ENCODE peak calls at places on chromosomes 16 and 17, in seven cellular contexts. One of them, this sample, is unnamed. For H3K9me3, the result is how much of the 10 kb centered on the place peaks cover.

GRCh38 chr16:51621610-51622009 is 470.5 kb upstream of the SALL1 start:
- DNase-seq in aorta: no peak
- DNase-seq in CD4-positive, alpha-beta memory T cell: no peak
- DNase-seq in heart right ventricle: no peak
- DNase-seq in OCI-LY7: no peak
- DNase-seq in NT2/D1: no peak
- DNase-seq in neural progenitor cell: no peak
- DNase-seq in this sample: no peak

GRCh38 chr17:20116683-20117309 is 107.6 kb downstream of the SPECC1 start:
- DNase-seq in NT2/D1: no peak
- DNase-seq in OCI-LY7: peak
- DNase-seq in heart right ventricle: no peak
- DNase-seq in aorta: no peak
- DNase-seq in CD4-positive, alpha-beta memory T cell: peak
- DNase-seq in neural progenitor cell: peak
- DNase-seq in this sample: peak

GRCh38 chr17:73476890-73477350 is 165.1 kb upstream of the CDC42EP4 start:
- DNase-seq in neural progenitor cell: no peak
- DNase-seq in OCI-LY7: no peak
- DNase-seq in CD4-positive, alpha-beta memory T cell: no peak
- DNase-seq in heart right ventricle: peak
- DNase-seq in NT2/D1: no peak
- DNase-seq in aorta: no peak
- DNase-seq in this sample: no peak

GRCh38 chr16:61148930-61149329 is 887.3 kb downstream of the CDH8 start:
- DNase-seq in neural progenitor cell: no peak
- DNase-seq in heart right ventricle: no peak
- DNase-seq in NT2/D1: no peak
- DNase-seq in OCI-LY7: peak
- DNase-seq in CD4-positive, alpha-beta memory T cell: no peak
- DNase-seq in aorta: no peak
- DNase-seq in this sample: no peak

GRCh38 chr17:81030726-81031570 is 4.0 kb upstream of the BAIAP2 start:
- DNase-seq in CD4-positive, alpha-beta memory T cell: no peak
- DNase-seq in neural progenitor cell: no peak
- DNase-seq in aorta: peak
- DNase-seq in NT2/D1: no peak
- DNase-seq in OCI-LY7: no peak
- DNase-seq in heart right ventricle: no peak
- DNase-seq in this sample: no peak

GRCh38 chr17:72560303-72561247 is 439.8 kb downstream of the SOX9 start:
- DNase-seq in CD4-positive, alpha-beta memory T cell: no peak
- DNase-seq in NT2/D1: no peak
- DNase-seq in OCI-LY7: peak
- DNase-seq in neural progenitor cell: peak
- DNase-seq in aorta: peak
- DNase-seq in heart right ventricle: no peak
- DNase-seq in this sample: peak

GRCh38 chr17:36755586-36755985 is 154.2 kb downstream of the MRM1 start:
- DNase-seq in OCI-LY7: peak
- DNase-seq in CD4-positive, alpha-beta memory T cell: no peak
- DNase-seq in neural progenitor cell: peak
- DNase-seq in NT2/D1: no peak
- DNase-seq in aorta: no peak
- DNase-seq in heart right ventricle: no peak
- DNase-seq in this sample: peak

GRCh38 chr17:45432405-45433113 is at the start of gene ARHGAP27:
- DNase-seq in aorta: peak
- DNase-seq in CD4-positive, alpha-beta memory T cell: no peak
- DNase-seq in neural progenitor cell: peak
- DNase-seq in OCI-LY7: peak
- DNase-seq in heart right ventricle: peak
- DNase-seq in NT2/D1: no peak
- DNase-seq in this sample: no peak

GRCh38 chr17:47201168-47201567 is 8.0 kb upstream of the MYL4 start:
- DNase-seq in heart right ventricle: no peak
- DNase-seq in NT2/D1: no peak
- DNase-seq in aorta: no peak
- DNase-seq in CD4-positive, alpha-beta memory T cell: no peak
- DNase-seq in OCI-LY7: no peak
- DNase-seq in neural progenitor cell: no peak
- DNase-seq in this sample: no peak

GRCh38 chr16:84482001-84482891 is 22.2 kb downstream of the MEAK7 start:
- DNase-seq in neural progenitor cell: no peak
- DNase-seq in heart right ventricle: no peak
- DNase-seq in OCI-LY7: no peak
- DNase-seq in NT2/D1: no peak
- DNase-seq in aorta: peak
- DNase-seq in CD4-positive, alpha-beta memory T cell: no peak
- DNase-seq in this sample: no peak

GRCh38 chr17:7922499-7923289 is 6.6 kb upstream of the RNF227 start:
- DNase-seq in neural progenitor cell: peak
- DNase-seq in OCI-LY7: no peak
- DNase-seq in heart right ventricle: peak
- DNase-seq in aorta: peak
- DNase-seq in CD4-positive, alpha-beta memory T cell: peak
- DNase-seq in NT2/D1: no peak
- DNase-seq in this sample: peak

GRCh38 chr17:18139949-18140348 is 31.4 kb downstream of the MYO15A start:
- DNase-seq in heart right ventricle: no peak
- DNase-seq in CD4-positive, alpha-beta memory T cell: no peak
- DNase-seq in NT2/D1: no peak
- DNase-seq in neural progenitor cell: peak
- DNase-seq in aorta: no peak
- DNase-seq in OCI-LY7: no peak
- DNase-seq in this sample: no peak

GRCh38 chr17:50533720-50534148 is 1.2 kb downstream of the EPN3 start:
- DNase-seq in aorta: no peak
- DNase-seq in CD4-positive, alpha-beta memory T cell: no peak
- DNase-seq in neural progenitor cell: no peak
- DNase-seq in heart right ventricle: peak
- DNase-seq in NT2/D1: no peak
- DNase-seq in OCI-LY7: no peak
- DNase-seq in this sample: no peak

GRCh38 chr17:68344701-68345136 is 53.4 kb downstream of the ARSG start:
- DNase-seq in CD4-positive, alpha-beta memory T cell: peak
- DNase-seq in NT2/D1: no peak
- DNase-seq in heart right ventricle: no peak
- DNase-seq in neural progenitor cell: peak
- DNase-seq in OCI-LY7: peak
- DNase-seq in aorta: no peak
- DNase-seq in this sample: peak

DNA sequence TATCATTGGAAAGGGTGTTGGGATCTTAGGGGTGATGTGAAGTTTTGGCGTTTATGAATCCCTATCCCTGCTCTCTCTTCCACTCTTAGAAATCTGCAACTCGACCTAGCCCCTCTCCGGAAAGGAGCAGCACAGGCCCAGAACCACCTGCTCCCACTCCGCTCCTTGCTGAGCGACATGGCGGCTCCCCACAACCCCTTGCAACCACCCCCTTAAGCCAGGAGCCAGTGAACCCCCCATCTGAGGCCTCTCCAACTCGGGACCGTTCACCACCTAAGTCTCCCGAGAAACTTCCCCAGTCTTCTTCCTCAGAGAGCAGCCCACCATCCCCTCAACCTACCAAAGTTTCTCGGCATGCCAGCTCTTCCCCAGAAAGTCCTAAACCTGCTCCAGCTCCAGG is 9.0 kb downstream of the SRRM2 start:
- DNase-seq in neural progenitor cell: no peak
- DNase-seq in heart right ventricle: no peak
- DNase-seq in aorta: peak
- DNase-seq in NT2/D1: no peak
- DNase-seq in CD4-positive, alpha-beta memory T cell: peak
- DNase-seq in OCI-LY7: no peak
- DNase-seq in this sample: no peak
- H3K9me3 ChIP-seq in neural progenitor cell: under half
- H3K9me3 ChIP-seq in heart right ventricle: under half
- H3K9me3 ChIP-seq in aorta: under half
- H3K9me3 ChIP-seq in NT2/D1: under half
- H3K9me3 ChIP-seq in CD4-positive, alpha-beta memory T cell: under half
- H3K9me3 ChIP-seq in OCI-LY7: under half
- H3K9me3 ChIP-seq in this sample: under half

DNA sequence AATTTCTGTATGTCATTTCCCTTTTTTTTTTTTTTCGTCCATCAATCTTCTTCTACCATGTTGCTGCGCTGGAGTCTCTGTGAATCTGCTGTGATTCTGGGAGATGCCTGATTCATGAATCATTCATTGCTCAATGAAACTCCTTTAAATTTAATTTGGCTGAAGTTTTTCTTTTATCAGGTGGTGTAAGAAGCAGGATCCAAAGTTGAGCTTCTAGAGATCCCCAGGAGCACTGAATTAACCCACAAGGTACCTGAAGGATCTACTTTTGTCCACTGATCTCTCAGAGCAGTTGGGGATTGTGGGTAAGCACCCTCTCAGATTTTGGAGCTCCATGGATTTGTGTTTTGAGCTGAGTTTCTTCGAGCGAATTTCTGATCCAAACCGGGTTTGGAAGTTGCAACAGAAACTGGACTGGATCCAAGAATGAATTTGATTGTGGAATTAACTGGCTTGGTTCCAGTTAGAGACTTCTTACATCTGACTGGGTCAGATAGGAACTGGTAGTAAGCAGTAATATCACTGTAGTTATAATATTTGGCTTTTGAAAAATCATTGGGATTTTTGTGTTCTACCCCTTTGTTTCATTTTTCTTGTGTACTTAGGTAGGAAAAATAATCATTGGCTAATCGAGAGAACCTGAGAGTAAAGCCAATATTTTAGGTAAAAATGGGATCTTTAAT is 447.8 kb upstream of the TOM1L1 start:
- DNase-seq in neural progenitor cell: no peak
- DNase-seq in aorta: no peak
- DNase-seq in NT2/D1: no peak
- DNase-seq in heart right ventricle: no peak
- DNase-seq in OCI-LY7: no peak
- DNase-seq in CD4-positive, alpha-beta memory T cell: no peak
- DNase-seq in this sample: no peak
- H3K9me3 ChIP-seq in neural progenitor cell: under half
- H3K9me3 ChIP-seq in aorta: under half
- H3K9me3 ChIP-seq in NT2/D1: half or more
- H3K9me3 ChIP-seq in heart right ventricle: under half
- H3K9me3 ChIP-seq in OCI-LY7: under half
- H3K9me3 ChIP-seq in CD4-positive, alpha-beta memory T cell: under half
- H3K9me3 ChIP-seq in this sample: under half

GRCh38 chr17:83202002-83203000 is 122.9 kb downstream of the METRNL start:
- DNase-seq in OCI-LY7: no peak
- DNase-seq in aorta: peak
- DNase-seq in CD4-positive, alpha-beta memory T cell: no peak
- DNase-seq in neural progenitor cell: no peak
- DNase-seq in NT2/D1: no peak
- DNase-seq in heart right ventricle: no peak
- DNase-seq in this sample: peak

GRCh38 chr17:83201206-83202001 is 122.0 kb downstream of the METRNL start:
- DNase-seq in CD4-positive, alpha-beta memory T cell: no peak
- DNase-seq in heart right ventricle: no peak
- DNase-seq in OCI-LY7: no peak
- DNase-seq in aorta: peak
- DNase-seq in neural progenitor cell: no peak
- DNase-seq in NT2/D1: no peak
- DNase-seq in this sample: peak

GRCh38 chr17:83203073-83203471 is 123.7 kb downstream of the METRNL start:
- DNase-seq in aorta: peak
- DNase-seq in NT2/D1: no peak
- DNase-seq in heart right ventricle: peak
- DNase-seq in OCI-LY7: no peak
- DNase-seq in neural progenitor cell: no peak
- DNase-seq in CD4-positive, alpha-beta memory T cell: no peak
- DNase-seq in this sample: no peak

GRCh38 chr17:83204230-83204725 is 124.9 kb downstream of the METRNL start:
- DNase-seq in OCI-LY7: no peak
- DNase-seq in CD4-positive, alpha-beta memory T cell: no peak
- DNase-seq in neural progenitor cell: no peak
- DNase-seq in NT2/D1: no peak
- DNase-seq in heart right ventricle: no peak
- DNase-seq in aorta: no peak
- DNase-seq in this sample: no peak

GRCh38 chr17:83203472-83204221 is 124.2 kb downstream of the METRNL start:
- DNase-seq in OCI-LY7: no peak
- DNase-seq in heart right ventricle: peak
- DNase-seq in CD4-positive, alpha-beta memory T cell: no peak
- DNase-seq in aorta: peak
- DNase-seq in neural progenitor cell: no peak
- DNase-seq in NT2/D1: no peak
- DNase-seq in this sample: peak
- H3K9me3 ChIP-seq in OCI-LY7: under half
- H3K9me3 ChIP-seq in heart right ventricle: under half
- H3K9me3 ChIP-seq in CD4-positive, alpha-beta memory T cell: under half
- H3K9me3 ChIP-seq in aorta: under half
- H3K9me3 ChIP-seq in neural progenitor cell: under half
- H3K9me3 ChIP-seq in NT2/D1: under half
- H3K9me3 ChIP-seq in this sample: under half

GRCh38 chr16:17463335-17463734 is 7.4 kb downstream of the XYLT1 start:
- DNase-seq in neural progenitor cell: no peak
- DNase-seq in NT2/D1: no peak
- DNase-seq in CD4-positive, alpha-beta memory T cell: no peak
- DNase-seq in aorta: no peak
- DNase-seq in OCI-LY7: peak
- DNase-seq in heart right ventricle: no peak
- DNase-seq in this sample: no peak

GRCh38 chr16:17468611-17469010 is 2.1 kb downstream of the XYLT1 start:
- DNase-seq in OCI-LY7: peak
- DNase-seq in neural progenitor cell: peak
- DNase-seq in heart right ventricle: no peak
- DNase-seq in CD4-positive, alpha-beta memory T cell: no peak
- DNase-seq in aorta: no peak
- DNase-seq in NT2/D1: no peak
- DNase-seq in this sample: no peak

GRCh38 chr16:17466876-17467275 is 3.9 kb downstream of the XYLT1 start:
- DNase-seq in neural progenitor cell: no peak
- DNase-seq in heart right ventricle: no peak
- DNase-seq in NT2/D1: no peak
- DNase-seq in CD4-positive, alpha-beta memory T cell: no peak
- DNase-seq in OCI-LY7: no peak
- DNase-seq in aorta: no peak
- DNase-seq in this sample: no peak

GRCh38 chr16:17467923-17468540 is 2.7 kb downstream of the XYLT1 start:
- DNase-seq in NT2/D1: peak
- DNase-seq in neural progenitor cell: peak
- DNase-seq in heart right ventricle: peak
- DNase-seq in aorta: peak
- DNase-seq in OCI-LY7: peak
- DNase-seq in CD4-positive, alpha-beta memory T cell: peak
- DNase-seq in this sample: no peak

DNA sequence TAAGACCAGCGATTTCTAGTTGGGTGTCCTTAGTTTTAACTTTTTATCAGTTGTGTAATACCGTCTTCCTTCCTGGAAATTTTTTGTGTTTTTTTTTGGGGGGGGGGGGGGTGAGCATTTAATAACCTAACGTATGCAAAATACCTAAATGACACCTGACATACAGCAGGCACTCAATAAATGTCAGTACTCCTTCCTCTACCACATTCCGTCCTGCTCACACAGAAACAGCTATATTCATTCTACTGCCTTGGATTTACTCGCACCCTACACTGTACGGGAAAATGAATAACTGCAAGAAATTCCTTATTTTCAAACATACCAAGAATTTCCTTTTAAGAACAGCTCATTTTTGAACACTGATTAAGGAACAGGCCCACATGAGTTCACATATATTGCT is 5.3 kb downstream of the XYLT1 start:
- DNase-seq in neural progenitor cell: no peak
- DNase-seq in CD4-positive, alpha-beta memory T cell: no peak
- DNase-seq in aorta: no peak
- DNase-seq in OCI-LY7: no peak
- DNase-seq in heart right ventricle: no peak
- DNase-seq in NT2/D1: no peak
- DNase-seq in this sample: no peak
- H3K9me3 ChIP-seq in neural progenitor cell: under half
- H3K9me3 ChIP-seq in CD4-positive, alpha-beta memory T cell: under half
- H3K9me3 ChIP-seq in aorta: under half
- H3K9me3 ChIP-seq in OCI-LY7: under half
- H3K9me3 ChIP-seq in heart right ventricle: under half
- H3K9me3 ChIP-seq in NT2/D1: under half
- H3K9me3 ChIP-seq in this sample: under half

GRCh38 chr17:82947051-82947991 is 107.5 kb upstream of the ZNF750 start:
- DNase-seq in CD4-positive, alpha-beta memory T cell: no peak
- DNase-seq in aorta: peak
- DNase-seq in NT2/D1: no peak
- DNase-seq in OCI-LY7: no peak
- DNase-seq in heart right ventricle: no peak
- DNase-seq in neural progenitor cell: no peak
- DNase-seq in this sample: no peak
- H3K9me3 ChIP-seq in CD4-positive, alpha-beta memory T cell: under half
- H3K9me3 ChIP-seq in aorta: under half
- H3K9me3 ChIP-seq in NT2/D1: half or more
- H3K9me3 ChIP-seq in OCI-LY7: under half
- H3K9me3 ChIP-seq in heart right ventricle: under half
- H3K9me3 ChIP-seq in neural progenitor cell: under half
- H3K9me3 ChIP-seq in this sample: under half